ENCODE peak calls at places on chromosomes 12 and 14, in ten cellular contexts. One of them, this sample, is unnamed.

GRCh38 chr14:68564236-68564825 is 228.5 kb downstream of the ZFP36L1 start:
- DNase-seq in stimulated activated CD4-positive, alpha-beta T cell treated with anti-CD3 and anti-CD28 coated beads, Interleukin-12 subunit alpha, Interleukin-12 subunit beta, amount 100 ng/mL, for 4 hours: no peak
- DNase-seq in activated CD4-positive, CD25-positive, alpha-beta regulatory T cell treated with anti-CD3 and anti-CD28 coated beads, Interleukin-2, amount 50 U/mL, for 72 hours: no peak
- DNase-seq in activated T-helper 1 cell treated with anti-CD3 and anti-CD28 coated beads, Interleukin-2, amount 50 U/mL, for 16 hours: no peak
- DNase-seq in HTR-8/SVneo: no peak
- DNase-seq in tibial artery: no peak
- DNase-seq in breast epithelium: no peak
- DNase-seq in ovary: peak; percentile 62
- DNase-seq in activated CD4-positive, alpha-beta T cell treated with anti-CD3 and anti-CD28 coated beads for 36 hours: no peak
- DNase-seq in HEK293T: no peak
- DNase-seq in this sample: no peak

GRCh38 chr12:27426743-27427142 is 19.8 kb upstream of the SMCO2 start:
- DNase-seq in stimulated activated CD4-positive, alpha-beta T cell treated with anti-CD3 and anti-CD28 coated beads, Interleukin-12 subunit alpha, Interleukin-12 subunit beta, amount 100 ng/mL, for 4 hours: no peak
- DNase-seq in activated CD4-positive, CD25-positive, alpha-beta regulatory T cell treated with anti-CD3 and anti-CD28 coated beads, Interleukin-2, amount 50 U/mL, for 72 hours: no peak
- DNase-seq in activated T-helper 1 cell treated with anti-CD3 and anti-CD28 coated beads, Interleukin-2, amount 50 U/mL, for 16 hours: no peak
- DNase-seq in HTR-8/SVneo: no peak
- DNase-seq in tibial artery: no peak
- DNase-seq in breast epithelium: no peak
- DNase-seq in ovary: no peak
- DNase-seq in activated CD4-positive, alpha-beta T cell treated with anti-CD3 and anti-CD28 coated beads for 36 hours: no peak
- DNase-seq in HEK293T: no peak
- DNase-seq in this sample: no peak

GRCh38 chr14:43155258-43155657 is 1351.8 kb downstream of the FSCB start:
- DNase-seq in stimulated activated CD4-positive, alpha-beta T cell treated with anti-CD3 and anti-CD28 coated beads, Interleukin-12 subunit alpha, Interleukin-12 subunit beta, amount 100 ng/mL, for 4 hours: no peak
- DNase-seq in activated CD4-positive, CD25-positive, alpha-beta regulatory T cell treated with anti-CD3 and anti-CD28 coated beads, Interleukin-2, amount 50 U/mL, for 72 hours: no peak
- DNase-seq in activated T-helper 1 cell treated with anti-CD3 and anti-CD28 coated beads, Interleukin-2, amount 50 U/mL, for 16 hours: no peak
- DNase-seq in HTR-8/SVneo: no peak
- DNase-seq in tibial artery: no peak
- DNase-seq in breast epithelium: no peak
- DNase-seq in ovary: no peak
- DNase-seq in activated CD4-positive, alpha-beta T cell treated with anti-CD3 and anti-CD28 coated beads for 36 hours: no peak
- DNase-seq in HEK293T: no peak
- DNase-seq in this sample: no peak

GRCh38 chr14:106631886-106632285 is 1105.5 kb downstream of the TMEM121 start:
- DNase-seq in stimulated activated CD4-positive, alpha-beta T cell treated with anti-CD3 and anti-CD28 coated beads, Interleukin-12 subunit alpha, Interleukin-12 subunit beta, amount 100 ng/mL, for 4 hours: no peak
- DNase-seq in activated CD4-positive, CD25-positive, alpha-beta regulatory T cell treated with anti-CD3 and anti-CD28 coated beads, Interleukin-2, amount 50 U/mL, for 72 hours: no peak
- DNase-seq in activated T-helper 1 cell treated with anti-CD3 and anti-CD28 coated beads, Interleukin-2, amount 50 U/mL, for 16 hours: no peak
- DNase-seq in HTR-8/SVneo: no peak
- DNase-seq in tibial artery: no peak
- DNase-seq in breast epithelium: no peak
- DNase-seq in ovary: no peak
- DNase-seq in activated CD4-positive, alpha-beta T cell treated with anti-CD3 and anti-CD28 coated beads for 36 hours: peak; percentile 21
- DNase-seq in HEK293T: no peak
- DNase-seq in this sample: no peak

GRCh38 chr12:23906329-23906728 is 43.1 kb downstream of the SOX5 start:
- DNase-seq in stimulated activated CD4-positive, alpha-beta T cell treated with anti-CD3 and anti-CD28 coated beads, Interleukin-12 subunit alpha, Interleukin-12 subunit beta, amount 100 ng/mL, for 4 hours: no peak
- DNase-seq in activated CD4-positive, CD25-positive, alpha-beta regulatory T cell treated with anti-CD3 and anti-CD28 coated beads, Interleukin-2, amount 50 U/mL, for 72 hours: no peak
- DNase-seq in activated T-helper 1 cell treated with anti-CD3 and anti-CD28 coated beads, Interleukin-2, amount 50 U/mL, for 16 hours: no peak
- DNase-seq in HTR-8/SVneo: no peak
- DNase-seq in tibial artery: no peak
- DNase-seq in breast epithelium: no peak
- DNase-seq in ovary: no peak
- DNase-seq in activated CD4-positive, alpha-beta T cell treated with anti-CD3 and anti-CD28 coated beads for 36 hours: no peak
- DNase-seq in HEK293T: no peak
- DNase-seq in this sample: no peak

GRCh38 chr12:113299619-113300237 is 35.2 kb downstream of the SLC8B1 start:
- DNase-seq in stimulated activated CD4-positive, alpha-beta T cell treated with anti-CD3 and anti-CD28 coated beads, Interleukin-12 subunit alpha, Interleukin-12 subunit beta, amount 100 ng/mL, for 4 hours: no peak
- DNase-seq in activated CD4-positive, CD25-positive, alpha-beta regulatory T cell treated with anti-CD3 and anti-CD28 coated beads, Interleukin-2, amount 50 U/mL, for 72 hours: no peak
- DNase-seq in activated T-helper 1 cell treated with anti-CD3 and anti-CD28 coated beads, Interleukin-2, amount 50 U/mL, for 16 hours: no peak
- DNase-seq in HTR-8/SVneo: peak; percentile 87
- DNase-seq in tibial artery: peak; percentile 66
- DNase-seq in breast epithelium: peak; percentile 72
- DNase-seq in ovary: peak; percentile 75
- DNase-seq in activated CD4-positive, alpha-beta T cell treated with anti-CD3 and anti-CD28 coated beads for 36 hours: no peak
- DNase-seq in HEK293T: no peak
- DNase-seq in this sample: peak; percentile 46

GRCh38 chr12:25366159-25366558 is 115.4 kb upstream of the KRAS start:
- DNase-seq in stimulated activated CD4-positive, alpha-beta T cell treated with anti-CD3 and anti-CD28 coated beads, Interleukin-12 subunit alpha, Interleukin-12 subunit beta, amount 100 ng/mL, for 4 hours: no peak
- DNase-seq in activated CD4-positive, CD25-positive, alpha-beta regulatory T cell treated with anti-CD3 and anti-CD28 coated beads, Interleukin-2, amount 50 U/mL, for 72 hours: no peak
- DNase-seq in activated T-helper 1 cell treated with anti-CD3 and anti-CD28 coated beads, Interleukin-2, amount 50 U/mL, for 16 hours: no peak
- DNase-seq in HTR-8/SVneo: no peak
- DNase-seq in tibial artery: no peak
- DNase-seq in breast epithelium: no peak
- DNase-seq in ovary: no peak
- DNase-seq in activated CD4-positive, alpha-beta T cell treated with anti-CD3 and anti-CD28 coated beads for 36 hours: no peak
- DNase-seq in HEK293T: no peak
- DNase-seq in this sample: no peak

GRCh38 chr14:93231129-93231979 is 24.3 kb downstream of the UBR7 start:
- DNase-seq in stimulated activated CD4-positive, alpha-beta T cell treated with anti-CD3 and anti-CD28 coated beads, Interleukin-12 subunit alpha, Interleukin-12 subunit beta, amount 100 ng/mL, for 4 hours: no peak
- DNase-seq in activated CD4-positive, CD25-positive, alpha-beta regulatory T cell treated with anti-CD3 and anti-CD28 coated beads, Interleukin-2, amount 50 U/mL, for 72 hours: no peak
- DNase-seq in activated T-helper 1 cell treated with anti-CD3 and anti-CD28 coated beads, Interleukin-2, amount 50 U/mL, for 16 hours: no peak
- DNase-seq in HTR-8/SVneo: no peak
- DNase-seq in tibial artery: no peak
- DNase-seq in breast epithelium: no peak
- DNase-seq in ovary: no peak
- DNase-seq in activated CD4-positive, alpha-beta T cell treated with anti-CD3 and anti-CD28 coated beads for 36 hours: peak; percentile 19
- DNase-seq in HEK293T: no peak
- DNase-seq in this sample: peak; percentile 30

GRCh38 chr14:51950007-51950406 is 39.3 kb upstream of the RTRAF start:
- DNase-seq in stimulated activated CD4-positive, alpha-beta T cell treated with anti-CD3 and anti-CD28 coated beads, Interleukin-12 subunit alpha, Interleukin-12 subunit beta, amount 100 ng/mL, for 4 hours: no peak
- DNase-seq in activated CD4-positive, CD25-positive, alpha-beta regulatory T cell treated with anti-CD3 and anti-CD28 coated beads, Interleukin-2, amount 50 U/mL, for 72 hours: no peak
- DNase-seq in activated T-helper 1 cell treated with anti-CD3 and anti-CD28 coated beads, Interleukin-2, amount 50 U/mL, for 16 hours: no peak
- DNase-seq in HTR-8/SVneo: no peak
- DNase-seq in tibial artery: no peak
- DNase-seq in breast epithelium: no peak
- DNase-seq in ovary: no peak
- DNase-seq in activated CD4-positive, alpha-beta T cell treated with anti-CD3 and anti-CD28 coated beads for 36 hours: no peak
- DNase-seq in HEK293T: no peak
- DNase-seq in this sample: no peak

GRCh38 chr12:67957383-67957782 is 31.9 kb upstream of the IFNG-AS1 start:
- DNase-seq in stimulated activated CD4-positive, alpha-beta T cell treated with anti-CD3 and anti-CD28 coated beads, Interleukin-12 subunit alpha, Interleukin-12 subunit beta, amount 100 ng/mL, for 4 hours: no peak
- DNase-seq in activated CD4-positive, CD25-positive, alpha-beta regulatory T cell treated with anti-CD3 and anti-CD28 coated beads, Interleukin-2, amount 50 U/mL, for 72 hours: no peak
- DNase-seq in activated T-helper 1 cell treated with anti-CD3 and anti-CD28 coated beads, Interleukin-2, amount 50 U/mL, for 16 hours: no peak
- DNase-seq in HTR-8/SVneo: no peak
- DNase-seq in tibial artery: no peak
- DNase-seq in breast epithelium: no peak
- DNase-seq in ovary: no peak
- DNase-seq in activated CD4-positive, alpha-beta T cell treated with anti-CD3 and anti-CD28 coated beads for 36 hours: no peak
- DNase-seq in HEK293T: no peak
- DNase-seq in this sample: no peak

GRCh38 chr12:46400406-46400805 is 27.8 kb upstream of the SLC38A2 start:
- DNase-seq in stimulated activated CD4-positive, alpha-beta T cell treated with anti-CD3 and anti-CD28 coated beads, Interleukin-12 subunit alpha, Interleukin-12 subunit beta, amount 100 ng/mL, for 4 hours: no peak
- DNase-seq in activated CD4-positive, CD25-positive, alpha-beta regulatory T cell treated with anti-CD3 and anti-CD28 coated beads, Interleukin-2, amount 50 U/mL, for 72 hours: no peak
- DNase-seq in activated T-helper 1 cell treated with anti-CD3 and anti-CD28 coated beads, Interleukin-2, amount 50 U/mL, for 16 hours: no peak
- DNase-seq in HTR-8/SVneo: no peak
- DNase-seq in tibial artery: no peak
- DNase-seq in breast epithelium: no peak
- DNase-seq in ovary: no peak
- DNase-seq in activated CD4-positive, alpha-beta T cell treated with anti-CD3 and anti-CD28 coated beads for 36 hours: no peak
- DNase-seq in HEK293T: no peak
- DNase-seq in this sample: no peak

GRCh38 chr12:47270782-47271664 is 191.3 kb upstream of the AMIGO2 start:
- DNase-seq in stimulated activated CD4-positive, alpha-beta T cell treated with anti-CD3 and anti-CD28 coated beads, Interleukin-12 subunit alpha, Interleukin-12 subunit beta, amount 100 ng/mL, for 4 hours: no peak
- DNase-seq in activated CD4-positive, CD25-positive, alpha-beta regulatory T cell treated with anti-CD3 and anti-CD28 coated beads, Interleukin-2, amount 50 U/mL, for 72 hours: no peak
- DNase-seq in activated T-helper 1 cell treated with anti-CD3 and anti-CD28 coated beads, Interleukin-2, amount 50 U/mL, for 16 hours: no peak
- DNase-seq in HTR-8/SVneo: peak; percentile 70
- DNase-seq in tibial artery: no peak
- DNase-seq in breast epithelium: peak; percentile 53
- DNase-seq in ovary: no peak
- DNase-seq in activated CD4-positive, alpha-beta T cell treated with anti-CD3 and anti-CD28 coated beads for 36 hours: peak; percentile 57
- DNase-seq in HEK293T: no peak
- DNase-seq in this sample: no peak

GRCh38 chr14:104326848-104327247 is 188.5 kb downstream of the KIF26A start:
- DNase-seq in stimulated activated CD4-positive, alpha-beta T cell treated with anti-CD3 and anti-CD28 coated beads, Interleukin-12 subunit alpha, Interleukin-12 subunit beta, amount 100 ng/mL, for 4 hours: no peak
- DNase-seq in activated CD4-positive, CD25-positive, alpha-beta regulatory T cell treated with anti-CD3 and anti-CD28 coated beads, Interleukin-2, amount 50 U/mL, for 72 hours: no peak
- DNase-seq in activated T-helper 1 cell treated with anti-CD3 and anti-CD28 coated beads, Interleukin-2, amount 50 U/mL, for 16 hours: no peak
- DNase-seq in HTR-8/SVneo: no peak
- DNase-seq in tibial artery: no peak
- DNase-seq in breast epithelium: no peak
- DNase-seq in ovary: no peak
- DNase-seq in activated CD4-positive, alpha-beta T cell treated with anti-CD3 and anti-CD28 coated beads for 36 hours: no peak
- DNase-seq in HEK293T: no peak
- DNase-seq in this sample: peak; percentile 3

GRCh38 chr12:13175499-13175898 is 21.0 kb upstream of the EMP1 start:
- DNase-seq in stimulated activated CD4-positive, alpha-beta T cell treated with anti-CD3 and anti-CD28 coated beads, Interleukin-12 subunit alpha, Interleukin-12 subunit beta, amount 100 ng/mL, for 4 hours: no peak
- DNase-seq in activated CD4-positive, CD25-positive, alpha-beta regulatory T cell treated with anti-CD3 and anti-CD28 coated beads, Interleukin-2, amount 50 U/mL, for 72 hours: no peak
- DNase-seq in activated T-helper 1 cell treated with anti-CD3 and anti-CD28 coated beads, Interleukin-2, amount 50 U/mL, for 16 hours: no peak
- DNase-seq in HTR-8/SVneo: no peak
- DNase-seq in tibial artery: no peak
- DNase-seq in breast epithelium: no peak
- DNase-seq in ovary: no peak
- DNase-seq in activated CD4-positive, alpha-beta T cell treated with anti-CD3 and anti-CD28 coated beads for 36 hours: no peak
- DNase-seq in HEK293T: no peak
- DNase-seq in this sample: no peak

GRCh38 chr12:92061061-92061460 is 84.6 kb downstream of the BTG1 start:
- DNase-seq in stimulated activated CD4-positive, alpha-beta T cell treated with anti-CD3 and anti-CD28 coated beads, Interleukin-12 subunit alpha, Interleukin-12 subunit beta, amount 100 ng/mL, for 4 hours: no peak
- DNase-seq in activated CD4-positive, CD25-positive, alpha-beta regulatory T cell treated with anti-CD3 and anti-CD28 coated beads, Interleukin-2, amount 50 U/mL, for 72 hours: no peak
- DNase-seq in activated T-helper 1 cell treated with anti-CD3 and anti-CD28 coated beads, Interleukin-2, amount 50 U/mL, for 16 hours: no peak
- DNase-seq in HTR-8/SVneo: no peak
- DNase-seq in tibial artery: no peak
- DNase-seq in breast epithelium: no peak
- DNase-seq in ovary: no peak
- DNase-seq in activated CD4-positive, alpha-beta T cell treated with anti-CD3 and anti-CD28 coated beads for 36 hours: no peak
- DNase-seq in HEK293T: no peak
- DNase-seq in this sample: no peak

GRCh38 chr12:67501362-67501761 is 147.2 kb upstream of the DYRK2 start:
- DNase-seq in stimulated activated CD4-positive, alpha-beta T cell treated with anti-CD3 and anti-CD28 coated beads, Interleukin-12 subunit alpha, Interleukin-12 subunit beta, amount 100 ng/mL, for 4 hours: no peak
- DNase-seq in activated CD4-positive, CD25-positive, alpha-beta regulatory T cell treated with anti-CD3 and anti-CD28 coated beads, Interleukin-2, amount 50 U/mL, for 72 hours: no peak
- DNase-seq in activated T-helper 1 cell treated with anti-CD3 and anti-CD28 coated beads, Interleukin-2, amount 50 U/mL, for 16 hours: no peak
- DNase-seq in HTR-8/SVneo: no peak
- DNase-seq in tibial artery: no peak
- DNase-seq in breast epithelium: no peak
- DNase-seq in ovary: no peak
- DNase-seq in activated CD4-positive, alpha-beta T cell treated with anti-CD3 and anti-CD28 coated beads for 36 hours: no peak
- DNase-seq in HEK293T: no peak
- DNase-seq in this sample: no peak

GRCh38 chr14:71739273-71739990 is 192.8 kb upstream of the RGS6 start:
- DNase-seq in stimulated activated CD4-positive, alpha-beta T cell treated with anti-CD3 and anti-CD28 coated beads, Interleukin-12 subunit alpha, Interleukin-12 subunit beta, amount 100 ng/mL, for 4 hours: no peak
- DNase-seq in activated CD4-positive, CD25-positive, alpha-beta regulatory T cell treated with anti-CD3 and anti-CD28 coated beads, Interleukin-2, amount 50 U/mL, for 72 hours: no peak
- DNase-seq in activated T-helper 1 cell treated with anti-CD3 and anti-CD28 coated beads, Interleukin-2, amount 50 U/mL, for 16 hours: no peak
- DNase-seq in HTR-8/SVneo: no peak
- DNase-seq in tibial artery: no peak
- DNase-seq in breast epithelium: no peak
- DNase-seq in ovary: no peak
- DNase-seq in activated CD4-positive, alpha-beta T cell treated with anti-CD3 and anti-CD28 coated beads for 36 hours: no peak
- DNase-seq in HEK293T: no peak
- DNase-seq in this sample: no peak

GRCh38 chr14:21382886-21383847 is 652 bp downstream of the SUPT16H start:
- DNase-seq in stimulated activated CD4-positive, alpha-beta T cell treated with anti-CD3 and anti-CD28 coated beads, Interleukin-12 subunit alpha, Interleukin-12 subunit beta, amount 100 ng/mL, for 4 hours: peak; percentile 41
- DNase-seq in activated CD4-positive, CD25-positive, alpha-beta regulatory T cell treated with anti-CD3 and anti-CD28 coated beads, Interleukin-2, amount 50 U/mL, for 72 hours: peak; percentile 64
- DNase-seq in activated T-helper 1 cell treated with anti-CD3 and anti-CD28 coated beads, Interleukin-2, amount 50 U/mL, for 16 hours: peak; percentile 10
- DNase-seq in HTR-8/SVneo: peak; percentile 23
- DNase-seq in tibial artery: peak; percentile 31
- DNase-seq in breast epithelium: peak; percentile 22
- DNase-seq in ovary: peak; percentile 47
- DNase-seq in activated CD4-positive, alpha-beta T cell treated with anti-CD3 and anti-CD28 coated beads for 36 hours: peak; percentile 71
- DNase-seq in HEK293T: peak; percentile 49
- DNase-seq in this sample: peak; percentile 62

GRCh38 chr12:92080390-92081285 is 65.0 kb downstream of the BTG1 start:
- DNase-seq in stimulated activated CD4-positive, alpha-beta T cell treated with anti-CD3 and anti-CD28 coated beads, Interleukin-12 subunit alpha, Interleukin-12 subunit beta, amount 100 ng/mL, for 4 hours: no peak
- DNase-seq in activated CD4-positive, CD25-positive, alpha-beta regulatory T cell treated with anti-CD3 and anti-CD28 coated beads, Interleukin-2, amount 50 U/mL, for 72 hours: no peak
- DNase-seq in activated T-helper 1 cell treated with anti-CD3 and anti-CD28 coated beads, Interleukin-2, amount 50 U/mL, for 16 hours: no peak
- DNase-seq in HTR-8/SVneo: peak; percentile 64
- DNase-seq in tibial artery: no peak
- DNase-seq in breast epithelium: no peak
- DNase-seq in ovary: no peak
- DNase-seq in activated CD4-positive, alpha-beta T cell treated with anti-CD3 and anti-CD28 coated beads for 36 hours: no peak
- DNase-seq in HEK293T: peak; percentile 38
- DNase-seq in this sample: no peak

GRCh38 chr12:46101121-46101869 is 110.9 kb upstream of the SCAF11 start:
- DNase-seq in stimulated activated CD4-positive, alpha-beta T cell treated with anti-CD3 and anti-CD28 coated beads, Interleukin-12 subunit alpha, Interleukin-12 subunit beta, amount 100 ng/mL, for 4 hours: no peak
- DNase-seq in activated CD4-positive, CD25-positive, alpha-beta regulatory T cell treated with anti-CD3 and anti-CD28 coated beads, Interleukin-2, amount 50 U/mL, for 72 hours: no peak
- DNase-seq in activated T-helper 1 cell treated with anti-CD3 and anti-CD28 coated beads, Interleukin-2, amount 50 U/mL, for 16 hours: no peak
- DNase-seq in HTR-8/SVneo: no peak
- DNase-seq in tibial artery: no peak
- DNase-seq in breast epithelium: no peak
- DNase-seq in ovary: no peak
- DNase-seq in activated CD4-positive, alpha-beta T cell treated with anti-CD3 and anti-CD28 coated beads for 36 hours: no peak
- DNase-seq in HEK293T: no peak
- DNase-seq in this sample: no peak

GRCh38 chr12:67661311-67662011 is 12.9 kb downstream of the DYRK2 start:
- DNase-seq in stimulated activated CD4-positive, alpha-beta T cell treated with anti-CD3 and anti-CD28 coated beads, Interleukin-12 subunit alpha, Interleukin-12 subunit beta, amount 100 ng/mL, for 4 hours: no peak
- DNase-seq in activated CD4-positive, CD25-positive, alpha-beta regulatory T cell treated with anti-CD3 and anti-CD28 coated beads, Interleukin-2, amount 50 U/mL, for 72 hours: no peak
- DNase-seq in activated T-helper 1 cell treated with anti-CD3 and anti-CD28 coated beads, Interleukin-2, amount 50 U/mL, for 16 hours: no peak
- DNase-seq in HTR-8/SVneo: no peak
- DNase-seq in tibial artery: no peak
- DNase-seq in breast epithelium: no peak
- DNase-seq in ovary: no peak
- DNase-seq in activated CD4-positive, alpha-beta T cell treated with anti-CD3 and anti-CD28 coated beads for 36 hours: no peak
- DNase-seq in HEK293T: no peak
- DNase-seq in this sample: no peak

GRCh38 chr12:68612245-68612644 is 1.5 kb downstream of the RAP1B start:
- DNase-seq in stimulated activated CD4-positive, alpha-beta T cell treated with anti-CD3 and anti-CD28 coated beads, Interleukin-12 subunit alpha, Interleukin-12 subunit beta, amount 100 ng/mL, for 4 hours: no peak
- DNase-seq in activated CD4-positive, CD25-positive, alpha-beta regulatory T cell treated with anti-CD3 and anti-CD28 coated beads, Interleukin-2, amount 50 U/mL, for 72 hours: no peak
- DNase-seq in activated T-helper 1 cell treated with anti-CD3 and anti-CD28 coated beads, Interleukin-2, amount 50 U/mL, for 16 hours: no peak
- DNase-seq in HTR-8/SVneo: no peak
- DNase-seq in tibial artery: no peak
- DNase-seq in breast epithelium: no peak
- DNase-seq in ovary: no peak
- DNase-seq in activated CD4-positive, alpha-beta T cell treated with anti-CD3 and anti-CD28 coated beads for 36 hours: no peak
- DNase-seq in HEK293T: no peak
- DNase-seq in this sample: no peak

GRCh38 chr14:91649930-91650329 is 82.0 kb downstream of the CATSPERB start:
- DNase-seq in stimulated activated CD4-positive, alpha-beta T cell treated with anti-CD3 and anti-CD28 coated beads, Interleukin-12 subunit alpha, Interleukin-12 subunit beta, amount 100 ng/mL, for 4 hours: no peak
- DNase-seq in activated CD4-positive, CD25-positive, alpha-beta regulatory T cell treated with anti-CD3 and anti-CD28 coated beads, Interleukin-2, amount 50 U/mL, for 72 hours: no peak
- DNase-seq in activated T-helper 1 cell treated with anti-CD3 and anti-CD28 coated beads, Interleukin-2, amount 50 U/mL, for 16 hours: no peak
- DNase-seq in HTR-8/SVneo: peak; percentile 21
- DNase-seq in tibial artery: no peak
- DNase-seq in breast epithelium: no peak
- DNase-seq in ovary: no peak
- DNase-seq in activated CD4-positive, alpha-beta T cell treated with anti-CD3 and anti-CD28 coated beads for 36 hours: peak; percentile 42
- DNase-seq in HEK293T: peak; percentile 42
- DNase-seq in this sample: peak; percentile 37

GRCh38 chr14:24398298-24398942 is 383 bp upstream of the NYNRIN start:
- DNase-seq in stimulated activated CD4-positive, alpha-beta T cell treated with anti-CD3 and anti-CD28 coated beads, Interleukin-12 subunit alpha, Interleukin-12 subunit beta, amount 100 ng/mL, for 4 hours: no peak
- DNase-seq in activated CD4-positive, CD25-positive, alpha-beta regulatory T cell treated with anti-CD3 and anti-CD28 coated beads, Interleukin-2, amount 50 U/mL, for 72 hours: no peak
- DNase-seq in activated T-helper 1 cell treated with anti-CD3 and anti-CD28 coated beads, Interleukin-2, amount 50 U/mL, for 16 hours: no peak
- DNase-seq in HTR-8/SVneo: no peak
- DNase-seq in tibial artery: no peak
- DNase-seq in breast epithelium: no peak
- DNase-seq in ovary: peak; percentile 82
- DNase-seq in activated CD4-positive, alpha-beta T cell treated with anti-CD3 and anti-CD28 coated beads for 36 hours: no peak
- DNase-seq in HEK293T: no peak
- DNase-seq in this sample: no peak

GRCh38 chr12:3197131-3197818 is 120.1 kb downstream of the TSPAN9 start:
- DNase-seq in stimulated activated CD4-positive, alpha-beta T cell treated with anti-CD3 and anti-CD28 coated beads, Interleukin-12 subunit alpha, Interleukin-12 subunit beta, amount 100 ng/mL, for 4 hours: no peak
- DNase-seq in activated CD4-positive, CD25-positive, alpha-beta regulatory T cell treated with anti-CD3 and anti-CD28 coated beads, Interleukin-2, amount 50 U/mL, for 72 hours: no peak
- DNase-seq in activated T-helper 1 cell treated with anti-CD3 and anti-CD28 coated beads, Interleukin-2, amount 50 U/mL, for 16 hours: no peak
- DNase-seq in HTR-8/SVneo: no peak
- DNase-seq in tibial artery: no peak
- DNase-seq in breast epithelium: no peak
- DNase-seq in ovary: no peak
- DNase-seq in activated CD4-positive, alpha-beta T cell treated with anti-CD3 and anti-CD28 coated beads for 36 hours: no peak
- DNase-seq in HEK293T: no peak
- DNase-seq in this sample: no peak

GRCh38 chr14:69615471-69616407 is 4.3 kb downstream of the SUSD6 start:
- DNase-seq in stimulated activated CD4-positive, alpha-beta T cell treated with anti-CD3 and anti-CD28 coated beads, Interleukin-12 subunit alpha, Interleukin-12 subunit beta, amount 100 ng/mL, for 4 hours: no peak
- DNase-seq in activated CD4-positive, CD25-positive, alpha-beta regulatory T cell treated with anti-CD3 and anti-CD28 coated beads, Interleukin-2, amount 50 U/mL, for 72 hours: no peak
- DNase-seq in activated T-helper 1 cell treated with anti-CD3 and anti-CD28 coated beads, Interleukin-2, amount 50 U/mL, for 16 hours: no peak
- DNase-seq in HTR-8/SVneo: no peak
- DNase-seq in tibial artery: peak; percentile 65
- DNase-seq in breast epithelium: peak; percentile 71
- DNase-seq in ovary: peak; percentile 75
- DNase-seq in activated CD4-positive, alpha-beta T cell treated with anti-CD3 and anti-CD28 coated beads for 36 hours: peak; percentile 54
- DNase-seq in HEK293T: no peak
- DNase-seq in this sample: peak; percentile 79

GRCh38 chr14:69226178-69226577 is 33.8 kb upstream of the GALNT16 start:
- DNase-seq in stimulated activated CD4-positive, alpha-beta T cell treated with anti-CD3 and anti-CD28 coated beads, Interleukin-12 subunit alpha, Interleukin-12 subunit beta, amount 100 ng/mL, for 4 hours: no peak
- DNase-seq in activated CD4-positive, CD25-positive, alpha-beta regulatory T cell treated with anti-CD3 and anti-CD28 coated beads, Interleukin-2, amount 50 U/mL, for 72 hours: no peak
- DNase-seq in activated T-helper 1 cell treated with anti-CD3 and anti-CD28 coated beads, Interleukin-2, amount 50 U/mL, for 16 hours: no peak
- DNase-seq in HTR-8/SVneo: no peak
- DNase-seq in tibial artery: no peak
- DNase-seq in breast epithelium: no peak
- DNase-seq in ovary: no peak
- DNase-seq in activated CD4-positive, alpha-beta T cell treated with anti-CD3 and anti-CD28 coated beads for 36 hours: no peak
- DNase-seq in HEK293T: no peak
- DNase-seq in this sample: peak; percentile 23

GRCh38 chr14:97712471-97712870 is 915.3 kb downstream of the VRK1 start:
- DNase-seq in stimulated activated CD4-positive, alpha-beta T cell treated with anti-CD3 and anti-CD28 coated beads, Interleukin-12 subunit alpha, Interleukin-12 subunit beta, amount 100 ng/mL, for 4 hours: no peak
- DNase-seq in activated CD4-positive, CD25-positive, alpha-beta regulatory T cell treated with anti-CD3 and anti-CD28 coated beads, Interleukin-2, amount 50 U/mL, for 72 hours: no peak
- DNase-seq in activated T-helper 1 cell treated with anti-CD3 and anti-CD28 coated beads, Interleukin-2, amount 50 U/mL, for 16 hours: no peak
- DNase-seq in HTR-8/SVneo: no peak
- DNase-seq in tibial artery: no peak
- DNase-seq in breast epithelium: no peak
- DNase-seq in ovary: no peak
- DNase-seq in activated CD4-positive, alpha-beta T cell treated with anti-CD3 and anti-CD28 coated beads for 36 hours: no peak
- DNase-seq in HEK293T: no peak
- DNase-seq in this sample: no peak

This sample was measured in testis.